ENCODE peak calls at places on chromosomes 1 and 21, in four cellular contexts. One of them, this sample, is unnamed.
A peak's percentile ranks its signal among the peaks of the same experiment; 100 is the strongest.

GRCh38 chr1:107532318-107532717 is 391.5 kb downstream of the NTNG1 start:
- DNase-seq in K562: no peak
- DNase-seq in H1: no peak
- DNase-seq in GM12878: no peak
- DNase-seq in this sample: no peak

GRCh38 chr1:89871768-89872473 is 51.1 kb downstream of the LRRC8D start:
- DNase-seq in GM12878: no peak
- DNase-seq in H1: no peak
- DNase-seq in K562: no peak
- DNase-seq in this sample: no peak

GRCh38 chr1:211520641-211521040 is 28.7 kb upstream of the RD3 start:
- DNase-seq in K562: no peak
- DNase-seq in GM12878: no peak
- DNase-seq in H1: no peak
- DNase-seq in this sample: no peak

GRCh38 chr1:62687421-62687902 is 724 bp downstream of the DOCK7 start:
- DNase-seq in GM12878: no peak
- DNase-seq in H1: no peak
- DNase-seq in K562: no peak
- DNase-seq in this sample: no peak

GRCh38 chr1:151282883-151283725 is 1.0 kb downstream of the ZNF687 start:
- DNase-seq in GM12878: no peak
- DNase-seq in K562: peak; percentile 58
- DNase-seq in H1: no peak
- DNase-seq in this sample: no peak

GRCh38 chr1:174040387-174040786 is 18.2 kb upstream of the RC3H1 start:
- DNase-seq in H1: no peak
- DNase-seq in K562: no peak
- DNase-seq in GM12878: no peak
- DNase-seq in this sample: peak; percentile 49

GRCh38 chr1:200409203-200409760 is 554 bp downstream of the ZNF281 start:
- DNase-seq in K562: peak; percentile 65
- DNase-seq in H1: no peak
- DNase-seq in GM12878: no peak
- DNase-seq in this sample: no peak

GRCh38 chr1:218787826-218788225 is 385.9 kb upstream of the LYPLAL1 start:
- DNase-seq in GM12878: no peak
- DNase-seq in H1: no peak
- DNase-seq in K562: no peak
- DNase-seq in this sample: no peak

GRCh38 chr1:40039245-40039756 is 1.2 kb upstream of the CAP1 start:
- DNase-seq in H1: no peak
- DNase-seq in GM12878: no peak
- DNase-seq in K562: no peak
- DNase-seq in this sample: no peak
- TF ChIP-seq ZNF274 in H1: no peak
- TF ChIP-seq ZNF274 in GM12878: no peak
- TF ChIP-seq ZNF274 in K562: no peak
- TF ChIP-seq ZNF274 in this sample: no peak

GRCh38 chr1:56265205-56265604 is 314.2 kb downstream of the PLPP3 start:
- DNase-seq in GM12878: no peak
- DNase-seq in H1: no peak
- DNase-seq in K562: no peak
- DNase-seq in this sample: no peak
- TF ChIP-seq EGR1 in GM12878: no peak
- TF ChIP-seq EGR1 in H1: no peak
- TF ChIP-seq EGR1 in K562: no peak
- TF ChIP-seq EGR1 in this sample: no peak

GRCh38 chr21:35614412-35614901 is 445.9 kb downstream of the SETD4 start:
- DNase-seq in K562: no peak
- DNase-seq in GM12878: no peak
- DNase-seq in H1: no peak
- DNase-seq in this sample: peak; percentile 4
- TF ChIP-seq ATF3 in K562: peak; percentile 52
- TF ChIP-seq ATF3 in GM12878: no peak
- TF ChIP-seq ATF3 in H1: no peak
- TF ChIP-seq ATF3 in this sample: no peak

GRCh38 chr1:196577386-196577785 is 30.9 kb downstream of the KCNT2 start:
- DNase-seq in K562: no peak
- DNase-seq in H1: no peak
- DNase-seq in GM12878: no peak
- DNase-seq in this sample: no peak
- TF ChIP-seq ZNF274 in K562: no peak
- TF ChIP-seq ZNF274 in H1: no peak
- TF ChIP-seq ZNF274 in GM12878: no peak
- TF ChIP-seq ZNF274 in this sample: no peak

DNA sequence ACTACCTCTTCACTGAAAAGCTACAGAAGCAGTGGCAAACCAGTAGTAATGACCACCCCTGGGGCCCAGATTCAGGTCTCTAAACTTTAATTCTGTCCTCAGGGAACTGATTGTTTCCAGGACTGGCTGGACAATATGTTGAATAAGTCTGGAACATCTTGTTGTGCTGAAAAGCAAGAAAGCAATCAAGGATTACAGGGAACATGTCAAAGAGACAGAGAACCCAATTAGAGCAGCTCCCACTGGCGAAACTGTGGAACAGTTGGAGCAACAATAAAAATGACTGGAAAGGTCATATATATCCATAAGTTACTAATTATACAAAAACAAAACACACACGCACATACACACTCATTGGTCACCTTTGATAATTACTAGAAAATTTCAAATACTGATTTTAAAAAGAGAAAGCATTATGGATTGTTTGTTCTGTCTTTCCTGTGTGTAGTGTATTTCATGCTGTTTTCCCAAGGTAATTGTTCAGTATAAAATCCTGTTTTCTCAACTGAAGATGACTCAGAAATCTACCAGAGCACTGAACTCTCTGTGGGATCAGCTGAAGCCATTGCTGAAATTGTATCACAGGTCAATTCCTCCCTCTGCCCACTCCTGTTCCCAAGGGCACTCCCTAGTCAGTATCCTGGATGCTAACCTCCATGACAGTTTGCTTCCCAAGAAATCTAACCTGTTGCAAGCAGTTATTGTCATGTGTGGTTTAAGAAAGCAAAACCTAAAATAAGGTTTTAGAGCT is 83.6 kb upstream of the RGS1 start:
- DNase-seq in K562: no peak
- DNase-seq in H1: no peak
- DNase-seq in GM12878: no peak
- DNase-seq in this sample: no peak
- TF ChIP-seq EGR1 in K562: no peak
- TF ChIP-seq EGR1 in H1: no peak
- TF ChIP-seq EGR1 in GM12878: no peak
- TF ChIP-seq EGR1 in this sample: no peak